ENCODE peak calls at places on chromosome 15, in ten cellular contexts. Z is CD4-positive, alpha-beta T cell; J is psoas muscle; S is WERI-Rb-1; E is osteocyte; G is DND-41; B is CD8-positive, alpha-beta T cell; C is adrenal gland; O is AG09309; M is heart left ventricle. H is an unnamed sample.

GRCh38 chr15:94631608-94632007 is 400.2 kb downstream of the MCTP2 start:
- DNase-seq in C (no peak), B (no peak), E (no peak), M (no peak), G (no peak), S (no peak), Z (no peak), J (no peak), O (no peak), H (no peak)

GRCh38 chr15:63719281-63719680 is 114.5 kb downstream of the HERC1 start:
- DNase-seq in C (no peak), Z (no peak), M (no peak), S (no peak), G (no peak), E (no peak), O (no peak), B (no peak), J (no peak), H (no peak)

GRCh38 chr15:74314897-74315438 is 52.5 kb downstream of the CYP11A1 start:
- DNase-seq in J (no peak), O (no peak), M (no peak), E (no peak), C (no peak), G (peak), Z (no peak), B (peak), S (peak), H (no peak)

GRCh38 chr15:60840703-60841411 is 361.9 kb upstream of the ICE2 start:
- DNase-seq in O (no peak), J (no peak), E (no peak), S (no peak), C (no peak), M (no peak), B (peak), Z (peak), G (peak), H (no peak)

GRCh38 chr15:97547381-97547780 is 413.1 kb upstream of the ARRDC4 start:
- DNase-seq in B (no peak), M (no peak), O (no peak), G (no peak), J (no peak), C (no peak), E (no peak), Z (no peak), S (no peak), H (no peak)

GRCh38 chr15:91127236-91127914 is 27.3 kb downstream of the SV2B start:
- DNase-seq in G (no peak), O (no peak), E (no peak), C (no peak), Z (no peak), S (no peak), M (no peak), J (no peak), B (no peak), H (no peak)

GRCh38 chr15:35934383-35935049 is 388.6 kb upstream of the DPH6 start:
- DNase-seq in J (no peak), B (no peak), E (no peak), M (no peak), S (no peak), C (no peak), Z (no peak), O (no peak), G (no peak), H (no peak)

GRCh38 chr15:65092046-65092770 is 15.7 kb downstream of the KBTBD13 start:
- DNase-seq in S (no peak), G (no peak), C (no peak), B (no peak), J (no peak), M (no peak), Z (no peak), O (no peak), E (no peak), H (no peak)

GRCh38 chr15:65766422-65767263 is 25.4 kb downstream of the DENND4A start:
- DNase-seq in E (no peak), M (no peak), O (no peak), J (no peak), S (no peak), C (no peak), B (no peak), Z (no peak), G (no peak), H (no peak)

GRCh38 chr15:41424809-41425208 is 7.9 kb downstream of the RTF1 start:
- DNase-seq in G (no peak), S (no peak), Z (no peak), E (no peak), J (no peak), O (no peak), M (no peak), C (no peak), B (no peak), H (no peak)

GRCh38 chr15:99409097-99409473 is 156.7 kb upstream of the MEF2A start:
- DNase-seq in C (peak), O (peak), G (no peak), B (peak), Z (peak), M (peak), J (peak), S (peak), E (no peak), H (no peak)

GRCh38 chr15:35519536-35520149 is 26.3 kb downstream of the DPH6 start:
- DNase-seq in B (no peak), S (no peak), G (no peak), O (no peak), Z (no peak), J (no peak), M (no peak), E (no peak), C (no peak), H (no peak)

GRCh38 chr15:95990833-95991232 is 339.7 kb upstream of the NR2F2 start:
- DNase-seq in M (no peak), B (no peak), G (peak), J (no peak), C (no peak), Z (no peak), O (no peak), E (no peak), S (no peak), H (no peak)

GRCh38 chr15:88083828-88084760 is 172.4 kb downstream of the NTRK3 start:
- DNase-seq in J (no peak), M (no peak), O (peak), S (no peak), B (no peak), G (no peak), Z (no peak), C (no peak), E (no peak), H (no peak)

GRCh38 chr15:57198654-57199241 is 177.6 kb upstream of the CGNL1 start:
- DNase-seq in S (no peak), Z (no peak), B (no peak), C (no peak), O (no peak), J (no peak), G (no peak), M (no peak), E (no peak), H (no peak)

GRCh38 chr15:49675051-49675450 is 54.2 kb downstream of the DTWD1 start:
- DNase-seq in Z (no peak), B (no peak), O (peak), G (no peak), J (no peak), M (no peak), S (no peak), C (no peak), E (no peak), H (no peak)

GRCh38 chr15:75785771-75786563 is 57.3 kb upstream of the UBE2Q2 start:
- DNase-seq in S (peak), B (no peak), E (peak), M (no peak), J (no peak), Z (no peak), G (no peak), O (no peak), C (peak), H (no peak)

GRCh38 chr15:31230630-31231485 is 95.8 kb upstream of the KLF13 start:
- DNase-seq in Z (no peak), M (no peak), J (no peak), O (no peak), C (no peak), E (no peak), S (no peak), G (no peak), B (no peak), H (no peak)

GRCh38 chr15:67771201-67771600 is 54.1 kb upstream of the SKOR1 start:
- DNase-seq in J (no peak), G (no peak), B (no peak), C (no peak), E (no peak), Z (no peak), O (no peak), S (peak), M (no peak), H (no peak)

GRCh38 chr15:67768592-67768991 is 56.7 kb upstream of the SKOR1 start:
- DNase-seq in C (no peak), B (no peak), G (no peak), Z (no peak), O (no peak), J (no peak), M (no peak), E (no peak), S (no peak), H (no peak)

GRCh38 chr15:67766963-67767362 is 58.3 kb upstream of the SKOR1 start:
- DNase-seq in Z (no peak), M (no peak), C (no peak), S (no peak), G (no peak), O (no peak), B (no peak), E (no peak), J (no peak), H (no peak)

GRCh38 chr15:67769468-67770097 is 55.7 kb upstream of the SKOR1 start:
- DNase-seq in M (no peak), B (no peak), O (no peak), G (no peak), Z (no peak), S (no peak), J (no peak), C (no peak), E (no peak), H (no peak)

DNA sequence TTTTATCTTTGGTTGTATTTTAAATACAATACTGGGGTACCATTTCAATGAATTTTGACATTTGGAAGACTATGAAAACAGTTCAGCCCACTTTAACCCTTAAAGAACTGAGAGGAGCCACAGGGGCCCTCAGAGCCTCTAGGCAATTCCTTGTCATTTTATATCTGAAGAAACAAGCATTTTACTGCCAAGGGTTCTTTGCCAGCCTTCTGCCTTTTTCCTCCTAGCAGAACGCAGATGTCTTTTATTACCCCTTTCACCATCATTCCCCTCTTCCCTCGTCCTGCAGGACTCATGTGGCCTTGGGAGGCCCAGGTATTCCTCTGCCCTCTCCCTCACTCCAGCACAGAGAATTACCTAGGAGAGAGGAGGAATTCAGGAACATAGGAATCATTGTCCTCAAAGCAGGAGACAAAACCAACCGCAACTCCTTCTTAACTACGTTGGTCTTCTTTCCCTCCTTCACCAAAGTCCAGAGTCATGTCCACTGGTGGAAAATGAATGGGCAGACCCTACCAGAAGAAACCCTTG is 55.1 kb upstream of the SKOR1 start:
- DNase-seq in C (no peak), B (no peak), J (no peak), G (no peak), S (no peak), M (no peak), Z (no peak), E (no peak), O (no peak), H (no peak)
- TF ChIP-seq CTCF in C (no peak), B (no peak), J (no peak), G (no peak), S (no peak), M (no peak), Z (no peak), E (no peak), O (no peak), H (no peak)

DNA sequence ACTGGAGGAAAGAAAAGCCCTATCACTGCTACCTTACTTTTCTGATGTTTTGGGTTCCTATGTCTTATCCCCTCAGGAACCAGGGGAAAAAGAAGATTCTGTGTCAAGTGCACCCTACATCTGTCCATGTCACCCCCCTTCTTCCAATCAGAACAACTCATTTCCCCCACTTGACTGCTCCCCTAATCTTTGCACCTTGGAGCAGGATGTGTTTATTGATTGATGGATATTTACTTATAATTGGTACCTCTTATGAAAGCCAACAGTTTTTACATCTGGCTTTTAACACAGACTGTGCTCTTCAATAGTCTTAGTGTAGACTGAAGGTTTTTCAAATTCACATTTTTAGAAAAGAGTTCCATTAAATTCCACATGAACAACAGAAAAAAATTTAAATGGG is 33.3 kb downstream of the LIPC start:
- DNase-seq in J (no peak), S (no peak), O (no peak), E (no peak), G (no peak), C (no peak), B (no peak), Z (no peak), M (no peak), H (no peak)
- TF ChIP-seq CTCF in J (no peak), S (no peak), O (no peak), E (no peak), G (no peak), C (no peak), B (no peak), Z (no peak), M (no peak), H (no peak)

DNA sequence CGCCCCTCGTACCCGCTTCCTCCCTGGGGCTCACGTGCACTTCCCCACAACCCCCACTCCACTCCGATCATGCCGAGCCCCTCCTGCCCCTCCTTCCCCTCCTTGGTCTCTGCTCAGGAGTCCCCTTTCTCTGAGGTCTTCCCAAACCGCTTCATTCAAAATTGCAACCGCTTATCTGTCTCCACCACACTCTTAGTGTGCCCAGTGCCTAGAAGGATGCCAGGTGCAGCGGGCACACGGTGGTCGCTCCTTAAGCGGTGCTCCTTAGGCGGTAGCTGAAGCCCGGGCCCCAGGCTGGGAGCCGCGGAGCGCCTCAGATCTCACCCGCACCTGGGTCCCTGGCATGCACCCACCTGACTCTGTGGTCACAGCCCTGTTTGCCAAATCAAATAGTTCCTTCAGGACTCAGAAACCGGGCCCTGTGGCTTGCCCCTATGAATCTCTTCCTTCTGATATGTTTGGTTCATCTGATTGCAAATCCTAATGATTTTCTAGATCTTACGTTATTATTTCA is 524.5 kb downstream of the OCA2 start:
- DNase-seq in J (no peak), E (no peak), C (no peak), Z (no peak), S (no peak), B (no peak), M (no peak), G (no peak), O (no peak), H (no peak)
- TF ChIP-seq CTCF in J (no peak), E (no peak), C (no peak), Z (no peak), S (no peak), B (no peak), M (no peak), G (no peak), O (no peak), H (no peak)

DNA sequence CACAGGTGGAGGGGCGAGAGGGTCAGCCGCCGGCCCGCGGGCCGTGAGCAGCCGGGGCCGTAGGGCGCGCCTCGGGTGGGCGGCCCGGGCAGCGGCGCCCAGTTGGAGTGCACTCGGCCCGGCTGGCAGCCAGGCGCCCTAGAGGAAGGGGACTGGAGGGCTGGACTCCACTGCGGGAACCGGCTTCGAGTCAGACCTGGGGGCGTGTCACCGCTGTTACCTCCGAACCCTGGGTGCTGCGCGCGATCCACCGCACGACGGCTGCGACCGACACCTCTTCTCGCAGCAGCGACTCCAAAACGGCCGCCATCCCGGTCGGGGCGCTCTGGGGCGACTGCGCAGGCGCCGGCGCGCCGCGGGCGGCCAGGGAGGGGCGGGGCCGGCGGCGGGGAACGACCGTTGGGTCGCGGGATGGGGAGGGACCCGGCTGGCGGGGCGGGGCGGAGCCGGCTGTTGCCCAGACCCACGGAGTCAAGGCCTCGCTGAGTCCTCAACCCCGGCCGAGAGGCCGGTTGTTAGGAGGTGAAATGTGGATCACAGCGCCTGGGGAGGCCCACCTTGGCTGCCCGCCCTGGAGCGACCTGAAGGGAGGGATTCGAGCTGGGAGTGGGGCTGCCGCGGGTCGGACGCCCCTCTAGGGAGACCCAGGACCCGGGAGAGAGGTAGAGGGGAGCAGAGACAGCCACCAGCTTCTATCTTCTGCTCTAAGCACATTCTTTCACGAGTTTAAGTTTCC is at the start of gene CDAN1:
- DNase-seq in G (peak), B (peak), E (peak), J (peak), S (peak), O (peak), C (peak), Z (peak), M (peak), H (peak)
- TF ChIP-seq CTCF in G (peak), B (no peak), E (no peak), J (no peak), S (no peak), O (no peak), C (no peak), Z (no peak), M (no peak), H (peak)

DNA sequence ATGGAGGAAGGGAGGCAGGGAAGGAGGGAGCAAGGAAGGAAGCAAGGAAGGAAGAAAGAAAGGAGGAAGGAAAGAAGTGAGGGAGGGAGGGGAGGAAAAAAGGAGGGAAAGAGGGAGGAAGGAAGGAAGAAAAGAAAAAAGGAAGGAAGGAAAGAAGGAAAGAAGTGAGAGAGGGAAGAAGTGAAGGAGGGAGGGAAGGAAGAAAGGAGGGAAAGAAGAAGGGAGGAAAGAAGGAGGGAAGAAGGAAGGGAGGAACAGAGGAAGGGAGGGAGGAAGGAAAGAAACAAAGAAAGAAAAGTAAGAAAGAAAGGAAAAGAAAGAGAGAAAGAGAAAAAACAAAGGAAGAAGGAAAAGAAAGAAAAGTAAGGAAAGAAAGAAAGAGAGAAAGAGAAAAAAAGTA is 183.0 kb upstream of the SLC24A5 start:
- DNase-seq in E (no peak), J (no peak), C (no peak), Z (no peak), B (no peak), O (no peak), G (no peak), S (no peak), M (no peak), H (no peak)
- TF ChIP-seq CTCF in E (no peak), J (no peak), C (no peak), Z (no peak), B (peak), O (no peak), G (no peak), S (no peak), M (no peak), H (no peak)

GRCh38 chr15:66901336-66902100 is 163.9 kb upstream of the SMAD3 start:
- DNase-seq in J (no peak), Z (no peak), C (no peak), B (no peak), E (no peak), O (no peak), S (no peak), G (no peak), M (no peak), H (no peak)
- TF ChIP-seq CTCF in J (no peak), Z (no peak), C (no peak), B (no peak), E (no peak), O (no peak), S (no peak), G (no peak), M (no peak), H (no peak)

DNA sequence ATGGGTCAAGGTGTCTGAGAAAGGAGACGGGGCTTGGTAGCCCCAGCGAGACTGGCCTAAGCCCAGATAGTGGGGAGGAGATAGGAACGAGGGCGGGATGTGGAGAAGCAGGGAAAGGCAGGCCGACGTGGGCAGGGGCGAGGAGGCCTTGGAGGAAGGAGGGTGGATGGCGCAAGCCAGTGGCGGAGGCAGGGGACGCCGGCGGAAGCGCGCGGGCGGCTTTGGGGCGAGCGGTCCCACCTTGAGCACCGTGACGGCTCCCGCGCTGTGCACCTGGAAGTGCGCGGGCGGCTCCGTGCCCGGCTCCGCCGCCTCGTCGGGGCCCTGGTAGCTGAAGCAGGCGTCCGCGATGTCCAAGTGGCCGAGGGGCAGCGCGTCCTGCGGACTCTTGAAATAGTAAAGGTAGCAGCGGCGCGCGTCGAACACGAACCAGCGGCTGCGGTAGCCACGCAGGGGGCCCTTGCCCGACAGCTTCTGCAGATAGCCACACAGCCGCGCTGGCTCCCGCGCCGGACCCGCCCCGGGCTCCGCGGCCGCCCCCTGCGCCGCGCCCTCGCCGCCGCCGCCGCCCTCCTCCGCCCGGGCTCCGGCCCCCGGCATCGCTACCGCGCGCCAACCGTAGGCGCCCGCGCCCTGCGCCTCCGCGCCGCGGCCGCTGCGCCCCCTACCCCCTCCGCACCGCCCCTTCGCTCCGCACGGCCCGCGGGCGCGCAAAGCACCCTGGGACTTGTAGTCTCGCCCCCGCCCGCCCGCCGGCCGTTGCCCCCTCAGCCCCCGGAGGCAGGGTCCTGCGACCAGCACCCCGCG is at the start of gene TBC1D2B:
- DNase-seq in O (no peak), Z (peak), B (peak), M (peak), S (peak), J (peak), E (no peak), C (peak), G (peak), H (peak)
- TF ChIP-seq CTCF in O (no peak), Z (no peak), B (no peak), M (no peak), S (peak), J (no peak), E (no peak), C (no peak), G (no peak), H (no peak)